ENCODE peak calls at places on chromosomes 12 and 14, in six cellular contexts. Y is hepatocyte; I is psoas muscle; T is thoracic aorta; C is spleen; E is naive thymus-derived CD4-positive, alpha-beta T cell. S is an unnamed sample. For H3K27me3, the result is how much of the 10 kb centered on the place peaks cover.

GRCh38 chr14:103696466-103697071 is 18.7 kb downstream of the XRCC3 start:
- DNase-seq in Y (no peak), I (peak), T (no peak), C (peak), E (no peak), S (no peak)

GRCh38 chr12:52395761-52396434 is 10.2 kb downstream of the KRT82 start:
- DNase-seq in Y (peak), I (peak), T (no peak), C (peak), E (no peak), S (no peak)

GRCh38 chr14:35708072-35708471 is 101.0 kb downstream of the RALGAPA1 start:
- DNase-seq in Y (no peak), I (no peak), T (no peak), C (no peak), E (no peak), S (no peak)

GRCh38 chr12:71867131-71867530 is 27.6 kb downstream of the TBC1D15 start:
- DNase-seq in Y (no peak), I (no peak), T (no peak), C (no peak), E (no peak), S (no peak)

GRCh38 chr12:2958432-2959193 is 584 bp upstream of the TEAD4 start:
- DNase-seq in Y (peak), I (peak), T (no peak), C (peak), E (no peak), S (no peak)

GRCh38 chr12:88870000-88870737 is 289.9 kb upstream of the KITLG start:
- DNase-seq in Y (no peak), I (no peak), T (no peak), C (no peak), E (no peak), S (no peak)

GRCh38 chr12:198708-199107 is 15.2 kb downstream of the SLC6A12 start:
- DNase-seq in Y (no peak), I (peak), T (no peak), C (peak), E (no peak), S (no peak)

GRCh38 chr14:63542231-63542999 is 762 bp downstream of the PPP2R5E start:
- DNase-seq in Y (peak), I (no peak), T (no peak), C (no peak), E (no peak), S (no peak)

GRCh38 chr12:111434680-111435338 is 29.1 kb downstream of the SH2B3 start:
- DNase-seq in Y (peak), I (peak), T (no peak), C (peak), E (peak), S (peak)

GRCh38 chr12:123105427-123105826 is 45.5 kb downstream of the PITPNM2 start:
- DNase-seq in Y (no peak), I (no peak), T (no peak), C (no peak), E (no peak), S (no peak)

GRCh38 chr12:103334447-103334846 is 161.3 kb downstream of the C12orf42 start:
- DNase-seq in Y (no peak), I (no peak), T (no peak), C (no peak), E (no peak), S (no peak)

GRCh38 chr14:60878536-60878935 is 102.3 kb downstream of the TRMT5 start:
- DNase-seq in Y (no peak), I (no peak), T (no peak), C (no peak), E (no peak), S (no peak)

GRCh38 chr12:40063424-40063823 is 42.5 kb downstream of the SLC2A13 start:
- DNase-seq in Y (no peak), I (no peak), T (no peak), C (no peak), E (no peak), S (no peak)

GRCh38 chr12:108633081-108633533 is 587 bp downstream of the SELPLG start:
- DNase-seq in Y (no peak), I (no peak), T (no peak), C (peak), E (no peak), S (no peak)

GRCh38 chr14:36271222-36271621 is 49.2 kb downstream of the MBIP start:
- DNase-seq in Y (no peak), I (no peak), T (no peak), C (no peak), E (no peak), S (no peak)

GRCh38 chr12:95574799-95575452 is 23.6 kb upstream of the USP44 start:
- DNase-seq in Y (peak), I (no peak), T (no peak), C (no peak), E (no peak), S (no peak)

GRCh38 chr12:32983968-32984367 is 87.4 kb upstream of the PKP2 start:
- DNase-seq in Y (no peak), I (no peak), T (no peak), C (no peak), E (no peak), S (no peak)

GRCh38 chr12:32983332-32983731 is 86.8 kb upstream of the PKP2 start:
- DNase-seq in Y (no peak), I (no peak), T (no peak), C (no peak), E (no peak), S (no peak)

GRCh38 chr12:32981139-32981538 is 84.6 kb upstream of the PKP2 start:
- DNase-seq in Y (no peak), I (no peak), T (no peak), C (no peak), E (no peak), S (no peak)
- H3K27me3 ChIP-seq in Y (under half), I (under half), T (under half), C (under half), E (under half), S (under half)

GRCh38 chr12:131028587-131029338 is 75.1 kb downstream of the ADGRD1 start:
- DNase-seq in Y (no peak), I (no peak), T (no peak), C (no peak), E (no peak), S (no peak)

GRCh38 chr12:131033486-131033885 is 79.8 kb downstream of the ADGRD1 start:
- DNase-seq in Y (no peak), I (no peak), T (no peak), C (no peak), E (no peak), S (no peak)

GRCh38 chr12:131033886-131034482 is 80.3 kb downstream of the ADGRD1 start:
- DNase-seq in Y (no peak), I (no peak), T (no peak), C (no peak), E (no peak), S (no peak)

GRCh38 chr12:131027876-131028586 is 74.3 kb downstream of the ADGRD1 start:
- DNase-seq in Y (no peak), I (no peak), T (no peak), C (no peak), E (no peak), S (no peak)

DNA sequence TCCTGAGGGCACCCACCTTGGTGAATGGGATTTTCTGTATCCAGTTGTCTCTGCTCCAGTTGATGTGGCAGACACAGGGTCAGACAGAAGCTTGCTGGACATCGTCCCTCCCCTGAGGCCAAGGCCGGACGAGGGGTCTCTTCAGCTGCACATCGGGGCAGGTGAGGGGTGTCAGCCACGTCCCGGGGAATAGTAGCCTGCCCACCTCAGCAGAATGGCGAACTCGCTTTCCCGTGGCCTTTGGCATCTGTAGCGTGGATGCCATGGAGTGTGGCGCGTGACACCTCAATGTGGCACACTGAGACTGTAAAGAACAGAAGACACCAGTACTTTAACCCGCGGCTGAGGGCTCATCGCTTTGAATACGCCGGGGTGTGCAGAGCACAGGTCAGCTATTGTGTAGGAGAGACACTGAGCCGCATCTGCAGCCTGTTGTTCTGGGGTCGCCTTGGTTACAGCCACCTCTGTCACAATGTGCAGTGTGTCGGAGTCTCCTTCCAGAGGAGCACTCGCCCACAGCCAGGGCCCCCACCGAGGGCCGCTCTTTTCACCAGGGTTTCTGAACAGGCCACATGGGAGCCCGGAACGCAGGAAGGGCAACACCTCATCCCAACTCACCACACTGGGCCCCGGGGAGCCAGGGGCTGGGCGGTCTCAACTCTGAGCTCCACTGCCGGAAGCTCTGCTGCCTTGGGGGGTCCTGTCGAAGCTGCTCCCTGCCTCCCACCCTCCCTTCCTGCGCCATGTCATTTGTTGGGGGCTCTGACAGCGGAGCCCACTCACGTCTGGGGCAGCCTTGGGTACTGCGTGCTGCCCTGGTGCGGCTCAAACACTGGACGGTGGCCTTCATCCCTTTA is 77.0 kb downstream of the ADGRD1 start:
- DNase-seq in Y (no peak), I (no peak), T (no peak), C (no peak), E (no peak), S (no peak)
- H3K27ac ChIP-seq in Y (no peak), I (no peak), T (no peak), C (no peak), E (no peak), S (no peak)

GRCh38 chr12:117360222-117360550 is 1.2 kb downstream of the NOS1 start:
- DNase-seq in Y (no peak), I (peak), T (no peak), C (no peak), E (no peak), S (no peak)

GRCh38 chr12:117362391-117362790 is 965 bp upstream of the NOS1 start:
- DNase-seq in Y (no peak), I (no peak), T (no peak), C (no peak), E (no peak), S (no peak)

GRCh38 chr12:117360551-117361311 is 695 bp downstream of the NOS1 start:
- DNase-seq in Y (no peak), I (peak), T (no peak), C (no peak), E (no peak), S (no peak)

GRCh38 chr12:117361905-117362304 is 479 bp upstream of the NOS1 start:
- DNase-seq in Y (no peak), I (no peak), T (no peak), C (no peak), E (no peak), S (no peak)

DNA sequence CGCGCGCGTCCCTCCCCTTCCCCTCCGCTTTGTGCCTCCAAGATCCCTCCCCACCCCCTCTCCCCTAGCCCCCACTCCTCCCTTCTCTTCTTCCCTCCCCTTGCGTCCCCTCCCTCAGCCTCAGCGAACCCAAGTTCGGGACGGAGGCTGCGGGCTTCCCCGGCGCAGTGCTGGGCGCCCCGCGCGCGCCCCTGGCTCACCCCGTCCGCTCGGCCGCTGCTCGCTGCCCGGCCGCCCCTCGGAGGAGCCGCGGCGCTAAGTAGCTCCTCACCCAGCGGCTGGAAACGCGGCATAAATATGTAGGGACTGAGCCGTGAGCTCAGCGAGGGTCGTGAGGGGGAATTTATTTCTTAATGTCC is at the start of gene NOS1:
- DNase-seq in Y (no peak), I (peak), T (no peak), C (no peak), E (no peak), S (no peak)
- H3K27me3 ChIP-seq in Y (half or more), I (under half), T (under half), C (under half), E (under half), S (under half)

DNA sequence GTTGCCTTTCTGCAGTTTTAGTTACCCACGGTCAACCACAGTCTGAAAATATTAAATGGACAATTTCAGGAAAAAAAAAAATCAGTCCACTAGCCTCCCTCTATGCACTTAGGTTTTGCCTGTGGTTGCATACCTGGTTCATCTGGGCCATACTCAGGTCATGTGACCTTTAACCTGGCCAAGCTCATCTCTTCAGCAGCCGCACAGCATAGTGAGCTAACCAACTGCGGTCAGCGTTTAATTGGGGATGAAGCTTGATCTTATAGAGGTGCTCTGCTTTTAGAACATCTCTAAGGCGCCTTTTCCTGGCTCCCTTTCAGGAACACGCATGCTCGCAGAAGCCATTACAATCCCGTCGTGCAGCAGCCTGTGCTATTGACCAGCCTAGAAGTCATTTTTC is 177.2 kb upstream of the HMGA2 start:
- DNase-seq in Y (no peak), I (no peak), T (no peak), C (no peak), E (no peak), S (no peak)
- H3K27ac ChIP-seq in Y (no peak), I (no peak), T (no peak), C (no peak), E (no peak), S (no peak)

DNA sequence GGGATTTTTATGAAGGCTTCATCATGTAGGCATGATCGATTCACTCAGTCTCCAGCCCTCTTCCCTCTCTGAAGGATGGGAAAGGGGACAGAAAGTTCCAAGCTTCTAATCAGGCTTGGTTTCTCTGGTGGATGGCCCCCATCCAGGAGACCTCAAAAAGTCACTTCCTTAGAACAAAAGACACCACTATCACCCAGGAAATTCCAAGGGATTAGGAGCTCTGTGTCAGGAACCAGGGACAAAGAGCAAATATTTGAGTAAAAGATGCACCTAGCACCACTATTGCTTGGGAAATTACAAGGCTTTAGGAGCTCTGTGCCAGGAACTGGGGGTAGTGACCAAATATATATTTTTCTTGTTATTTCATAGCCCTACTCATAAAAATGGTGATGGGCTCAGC is 33.6 kb upstream of the TMX1 start:
- DNase-seq in Y (no peak), I (no peak), T (no peak), C (no peak), E (no peak), S (no peak)
- H3K27me3 ChIP-seq in Y (under half), I (under half), T (under half), C (under half), E (under half), S (under half)

DNA sequence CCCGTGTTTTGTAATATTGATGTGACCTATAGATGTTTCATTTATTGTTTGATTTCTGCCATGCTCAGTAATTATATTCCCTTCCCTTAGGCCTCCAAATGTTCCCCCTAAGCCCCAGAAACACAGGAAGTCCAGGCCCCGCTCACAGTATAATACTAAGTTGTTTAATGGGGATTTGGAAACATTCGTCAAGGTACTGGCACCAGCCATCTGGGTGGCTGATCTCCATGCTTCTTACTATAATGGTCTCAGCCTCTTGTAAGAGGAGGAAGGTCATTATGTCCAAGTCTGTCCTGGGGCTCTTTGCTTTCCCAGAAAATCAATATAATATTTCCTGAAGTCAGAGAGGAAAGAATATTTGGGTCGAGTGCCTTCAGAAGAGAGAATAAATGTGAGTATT is 130.9 kb downstream of the KICS2 start:
- DNase-seq in Y (no peak), I (no peak), T (no peak), C (no peak), E (no peak), S (no peak)
- H3K27ac ChIP-seq in Y (no peak), I (no peak), T (no peak), C (no peak), E (no peak), S (no peak)